ENCODE peak calls at places on chromosome 22, in five cellular contexts. One of them, this sample, is unnamed.

GRCh38 chr22:24380220-24381218 is 46.9 kb upstream of the ADORA2A start:
- DNase-seq in CD4-positive, alpha-beta T cell: no peak
- DNase-seq in right cardiac atrium: no peak
- DNase-seq in A673: no peak
- DNase-seq in heart left ventricle: no peak
- DNase-seq in this sample: no peak

GRCh38 chr22:22395230-22395629 is 113.3 kb downstream of the ZNF280B start:
- DNase-seq in CD4-positive, alpha-beta T cell: no peak
- DNase-seq in heart left ventricle: no peak
- DNase-seq in A673: no peak
- DNase-seq in right cardiac atrium: no peak
- DNase-seq in this sample: no peak

GRCh38 chr22:45788530-45788929 is 116.9 kb downstream of the ATXN10 start:
- DNase-seq in right cardiac atrium: no peak
- DNase-seq in CD4-positive, alpha-beta T cell: no peak
- DNase-seq in heart left ventricle: no peak
- DNase-seq in A673: no peak
- DNase-seq in this sample: no peak

GRCh38 chr22:28171135-28171534 is 252.1 kb upstream of the PITPNB start:
- DNase-seq in right cardiac atrium: no peak
- DNase-seq in heart left ventricle: no peak
- DNase-seq in CD4-positive, alpha-beta T cell: no peak
- DNase-seq in A673: peak; percentile 25
- DNase-seq in this sample: no peak

GRCh38 chr22:30332994-30333706 is 6.4 kb upstream of the TBC1D10A start:
- DNase-seq in right cardiac atrium: no peak
- DNase-seq in heart left ventricle: no peak
- DNase-seq in CD4-positive, alpha-beta T cell: no peak
- DNase-seq in A673: no peak
- DNase-seq in this sample: no peak

GRCh38 chr22:20509344-20510047 is 2.1 kb downstream of the MED15 start:
- DNase-seq in heart left ventricle: peak; percentile 81
- DNase-seq in A673: peak; percentile 90
- DNase-seq in CD4-positive, alpha-beta T cell: peak; percentile 25
- DNase-seq in right cardiac atrium: peak; percentile 81
- DNase-seq in this sample: no peak

GRCh38 chr22:28012811-28013460 is 93.9 kb upstream of the PITPNB start:
- DNase-seq in right cardiac atrium: peak; percentile 11
- DNase-seq in A673: no peak
- DNase-seq in heart left ventricle: peak; percentile 15
- DNase-seq in CD4-positive, alpha-beta T cell: no peak
- DNase-seq in this sample: no peak

GRCh38 chr22:43723816-43724215 is 88.3 kb downstream of the EFCAB6 start:
- DNase-seq in right cardiac atrium: no peak
- DNase-seq in CD4-positive, alpha-beta T cell: no peak
- DNase-seq in A673: peak; percentile 23
- DNase-seq in heart left ventricle: no peak
- DNase-seq in this sample: no peak

GRCh38 chr22:41915035-41915782 is at the start of gene SHISA8:
- DNase-seq in A673: peak; percentile 73
- DNase-seq in heart left ventricle: peak; percentile 52
- DNase-seq in CD4-positive, alpha-beta T cell: peak; percentile 62
- DNase-seq in right cardiac atrium: peak; percentile 78
- DNase-seq in this sample: peak; percentile 41

GRCh38 chr22:31870890-31871289 is 73.4 kb upstream of the YWHAH start:
- DNase-seq in A673: no peak
- DNase-seq in right cardiac atrium: no peak
- DNase-seq in heart left ventricle: no peak
- DNase-seq in CD4-positive, alpha-beta T cell: no peak
- DNase-seq in this sample: no peak

GRCh38 chr22:42969348-42969975 is 45.5 kb downstream of the PACSIN2 start:
- DNase-seq in CD4-positive, alpha-beta T cell: no peak
- DNase-seq in A673: no peak
- DNase-seq in heart left ventricle: no peak
- DNase-seq in right cardiac atrium: no peak
- DNase-seq in this sample: no peak

GRCh38 chr22:29987143-29987542 is 93.1 kb upstream of the HORMAD2 start:
- DNase-seq in A673: no peak
- DNase-seq in heart left ventricle: no peak
- DNase-seq in CD4-positive, alpha-beta T cell: no peak
- DNase-seq in right cardiac atrium: no peak
- DNase-seq in this sample: no peak

DNA sequence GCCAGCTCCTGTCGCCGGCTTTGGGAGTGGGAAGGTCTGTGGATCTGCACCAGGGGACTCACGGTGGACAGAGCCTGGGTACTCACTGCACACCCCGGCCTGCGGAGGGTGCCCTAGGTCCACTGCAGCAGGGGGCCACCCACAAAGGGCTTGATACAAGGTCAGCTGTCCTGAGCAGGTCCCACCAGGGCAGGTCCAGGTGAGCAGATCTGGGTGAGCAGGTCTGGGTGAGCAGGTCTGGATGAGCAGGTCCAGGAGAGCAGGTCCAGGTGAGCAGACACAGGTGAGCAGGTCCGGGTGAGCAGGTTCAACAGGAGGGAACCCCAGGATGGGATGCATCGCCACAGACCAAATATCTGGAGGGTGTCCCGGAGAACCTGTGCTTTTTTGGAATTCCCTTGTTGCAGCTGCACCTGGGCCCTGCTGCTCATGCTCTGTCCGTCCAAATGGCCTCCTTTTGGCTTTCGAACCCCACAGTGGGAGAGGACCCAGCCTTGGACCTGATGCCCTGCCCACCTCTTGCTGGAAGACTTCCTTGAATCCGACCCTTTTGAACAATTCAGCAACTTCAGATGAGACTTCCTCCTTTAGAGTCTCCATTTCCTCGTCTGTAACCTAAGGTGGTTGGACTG is 485.3 kb downstream of the TBC1D22A start:
- DNase-seq in right cardiac atrium: no peak
- DNase-seq in heart left ventricle: no peak
- DNase-seq in CD4-positive, alpha-beta T cell: no peak
- DNase-seq in A673: no peak
- DNase-seq in this sample: no peak
- H3K9me3 ChIP-seq in right cardiac atrium: no peaks in the 10 kb centered on the region
- H3K9me3 ChIP-seq in heart left ventricle: peaks cover 8% of the 10 kb centered on the region
- H3K9me3 ChIP-seq in CD4-positive, alpha-beta T cell: no peaks in the 10 kb centered on the region
- H3K9me3 ChIP-seq in A673: no peaks in the 10 kb centered on the region
- H3K9me3 ChIP-seq in this sample: no peaks in the 10 kb centered on the region

GRCh38 chr22:48944433-48944755 is 883.3 kb downstream of the BRD1 start:
- DNase-seq in right cardiac atrium: no peak
- DNase-seq in heart left ventricle: no peak
- DNase-seq in CD4-positive, alpha-beta T cell: no peak
- DNase-seq in A673: no peak
- DNase-seq in this sample: no peak

GRCh38 chr22:48944756-48945620 is 882.7 kb downstream of the BRD1 start:
- DNase-seq in A673: no peak
- DNase-seq in heart left ventricle: no peak
- DNase-seq in CD4-positive, alpha-beta T cell: no peak
- DNase-seq in right cardiac atrium: no peak
- DNase-seq in this sample: no peak

GRCh38 chr22:48942698-48943566 is 884.7 kb downstream of the BRD1 start:
- DNase-seq in heart left ventricle: no peak
- DNase-seq in CD4-positive, alpha-beta T cell: no peak
- DNase-seq in A673: no peak
- DNase-seq in right cardiac atrium: no peak
- DNase-seq in this sample: no peak

GRCh38 chr22:48941903-48942625 is 885.6 kb downstream of the BRD1 start:
- DNase-seq in right cardiac atrium: no peak
- DNase-seq in heart left ventricle: no peak
- DNase-seq in CD4-positive, alpha-beta T cell: no peak
- DNase-seq in A673: no peak
- DNase-seq in this sample: no peak

DNA sequence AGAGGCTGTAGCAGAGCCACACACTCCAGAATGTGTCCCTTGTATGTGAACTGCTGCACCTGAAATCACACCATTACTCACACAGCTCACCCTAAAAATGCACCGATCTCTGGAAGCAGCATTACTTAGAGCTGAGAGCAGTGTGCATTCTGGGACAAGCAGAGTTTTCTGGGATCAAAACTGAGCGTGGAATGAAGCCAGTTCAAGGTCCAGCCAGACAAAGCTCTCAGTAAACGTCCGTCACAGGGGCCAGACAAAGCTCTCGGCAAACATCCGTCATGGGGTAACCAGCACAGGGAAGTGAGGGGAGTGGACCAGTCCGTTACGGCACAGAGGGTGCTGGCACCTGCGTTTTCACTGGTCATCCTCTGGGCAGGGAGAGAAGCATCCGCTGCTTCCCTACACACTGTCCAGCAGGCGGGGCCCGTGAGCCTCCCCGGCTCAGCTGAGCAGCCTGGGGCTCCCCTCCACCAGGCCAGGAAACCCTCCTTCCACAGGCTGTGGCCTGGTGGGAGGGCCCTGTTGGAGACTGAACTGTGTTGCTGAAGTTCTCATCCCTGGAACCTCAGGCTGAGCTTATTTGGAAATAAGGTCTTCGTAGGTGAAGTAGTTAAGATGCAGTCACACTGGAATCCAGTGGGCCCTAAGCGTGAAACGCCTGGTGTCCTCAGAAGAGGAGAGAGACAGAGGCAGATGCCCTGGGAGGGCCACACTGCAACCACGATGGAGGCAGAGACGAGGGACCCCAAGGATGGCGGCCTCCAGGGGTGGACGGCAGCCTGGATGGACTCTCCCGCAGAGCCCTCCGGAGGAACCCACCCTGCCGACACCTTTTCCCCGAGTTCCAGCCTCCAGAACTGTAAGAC is 883.9 kb downstream of the BRD1 start:
- DNase-seq in right cardiac atrium: no peak
- DNase-seq in CD4-positive, alpha-beta T cell: no peak
- DNase-seq in A673: peak; percentile 64
- DNase-seq in heart left ventricle: no peak
- DNase-seq in this sample: peak; percentile 65
- H3K9me3 ChIP-seq in right cardiac atrium: no peaks in the 10 kb centered on the region
- H3K9me3 ChIP-seq in CD4-positive, alpha-beta T cell: no peaks in the 10 kb centered on the region
- H3K9me3 ChIP-seq in A673: no peaks in the 10 kb centered on the region
- H3K9me3 ChIP-seq in heart left ventricle: no peaks in the 10 kb centered on the region
- H3K9me3 ChIP-seq in this sample: no peaks in the 10 kb centered on the region

GRCh38 chr22:47207387-47207786 is 444.9 kb downstream of the TBC1D22A start:
- DNase-seq in A673: no peak
- DNase-seq in heart left ventricle: no peak
- DNase-seq in right cardiac atrium: no peak
- DNase-seq in CD4-positive, alpha-beta T cell: no peak
- DNase-seq in this sample: no peak
- H3K9me3 ChIP-seq in A673: no peaks in the 10 kb centered on the region
- H3K9me3 ChIP-seq in heart left ventricle: no peaks in the 10 kb centered on the region
- H3K9me3 ChIP-seq in right cardiac atrium: no peaks in the 10 kb centered on the region
- H3K9me3 ChIP-seq in CD4-positive, alpha-beta T cell: no peaks in the 10 kb centered on the region
- H3K9me3 ChIP-seq in this sample: no peaks in the 10 kb centered on the region

DNA sequence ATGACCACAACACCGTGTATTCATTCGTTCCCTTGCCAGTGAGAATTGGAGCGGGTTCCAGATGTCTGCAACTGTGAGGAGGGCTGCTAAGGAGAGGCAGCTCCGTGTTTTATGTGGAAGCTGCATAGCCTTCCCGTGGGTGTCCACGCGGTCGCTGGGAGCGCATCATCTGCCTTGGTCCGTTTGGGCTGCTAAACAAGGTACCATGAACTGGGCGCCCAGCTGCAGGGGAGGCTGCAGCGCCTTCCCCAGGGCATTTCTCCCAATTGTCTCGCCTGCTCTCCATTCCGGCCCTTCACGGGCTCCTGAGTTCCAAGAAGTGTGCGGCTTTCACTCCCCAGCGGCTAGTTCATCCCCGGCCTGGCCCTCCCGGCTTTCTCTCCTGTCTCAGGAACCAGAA is 1446.4 kb downstream of the TBC1D22A start:
- DNase-seq in A673: no peak
- DNase-seq in right cardiac atrium: no peak
- DNase-seq in heart left ventricle: no peak
- DNase-seq in CD4-positive, alpha-beta T cell: no peak
- DNase-seq in this sample: no peak
- H3K9me3 ChIP-seq in A673: no peaks in the 10 kb centered on the region
- H3K9me3 ChIP-seq in right cardiac atrium: no peaks in the 10 kb centered on the region
- H3K9me3 ChIP-seq in heart left ventricle: no peaks in the 10 kb centered on the region
- H3K9me3 ChIP-seq in CD4-positive, alpha-beta T cell: no peaks in the 10 kb centered on the region
- H3K9me3 ChIP-seq in this sample: no peaks in the 10 kb centered on the region

DNA sequence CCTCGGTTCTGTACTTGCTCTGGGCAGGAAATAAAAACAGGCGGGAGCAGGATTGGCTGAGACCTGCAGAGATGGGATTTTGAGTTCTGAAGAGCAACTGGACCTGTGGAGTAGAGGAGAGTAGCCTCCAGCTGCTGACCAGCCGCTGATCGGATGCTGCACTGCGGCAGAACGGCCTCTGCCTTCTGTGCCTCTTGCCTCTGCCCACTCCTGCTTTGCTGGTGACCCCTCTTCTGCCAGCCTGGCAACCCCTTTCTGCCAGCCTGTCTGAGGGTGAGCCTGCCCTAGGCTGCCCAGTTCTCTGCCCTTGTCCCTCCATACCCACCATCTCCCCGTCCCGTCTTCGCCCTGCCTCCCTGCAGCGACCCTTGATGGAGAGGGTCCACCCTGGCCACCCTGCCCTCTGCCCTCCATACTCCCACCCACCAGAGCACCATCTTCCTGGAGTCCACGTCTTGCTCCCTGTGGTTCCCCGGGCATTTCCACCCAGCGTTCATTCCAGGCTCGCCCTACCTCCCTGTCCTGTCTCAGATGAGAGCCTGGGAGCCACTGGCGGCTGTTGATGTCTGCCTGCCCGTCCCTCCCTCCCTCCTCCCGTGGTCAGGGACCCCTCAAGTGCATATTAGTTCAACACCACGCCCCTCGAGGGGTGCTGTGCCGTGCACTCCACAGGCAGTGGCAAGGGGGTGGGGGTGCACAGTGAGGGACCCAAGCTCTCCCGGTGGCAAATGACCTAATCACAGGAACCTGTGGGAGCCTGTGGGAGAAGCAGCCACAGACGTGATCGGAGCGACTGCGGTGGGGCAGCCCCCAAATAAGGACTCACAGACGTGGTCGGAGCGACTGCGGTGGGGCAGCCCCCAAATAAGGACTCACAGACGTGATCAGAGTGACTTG is 863.3 kb downstream of the TBC1D22A start:
- DNase-seq in right cardiac atrium: no peak
- DNase-seq in heart left ventricle: no peak
- DNase-seq in CD4-positive, alpha-beta T cell: no peak
- DNase-seq in A673: no peak
- DNase-seq in this sample: no peak
- H3K9me3 ChIP-seq in right cardiac atrium: no peaks in the 10 kb centered on the region
- H3K9me3 ChIP-seq in heart left ventricle: no peaks in the 10 kb centered on the region
- H3K9me3 ChIP-seq in CD4-positive, alpha-beta T cell: no peaks in the 10 kb centered on the region
- H3K9me3 ChIP-seq in A673: no peaks in the 10 kb centered on the region
- H3K9me3 ChIP-seq in this sample: no peaks in the 10 kb centered on the region

GRCh38 chr22:48896766-48897637 is 930.7 kb downstream of the BRD1 start:
- DNase-seq in heart left ventricle: peak; percentile 10
- DNase-seq in right cardiac atrium: no peak
- DNase-seq in CD4-positive, alpha-beta T cell: no peak
- DNase-seq in A673: peak; percentile 58
- DNase-seq in this sample: no peak
- H3K9me3 ChIP-seq in heart left ventricle: no peaks in the 10 kb centered on the region
- H3K9me3 ChIP-seq in right cardiac atrium: no peaks in the 10 kb centered on the region
- H3K9me3 ChIP-seq in CD4-positive, alpha-beta T cell: peaks cover 1% of the 10 kb centered on the region
- H3K9me3 ChIP-seq in A673: no peaks in the 10 kb centered on the region
- H3K9me3 ChIP-seq in this sample: no peaks in the 10 kb centered on the region

DNA sequence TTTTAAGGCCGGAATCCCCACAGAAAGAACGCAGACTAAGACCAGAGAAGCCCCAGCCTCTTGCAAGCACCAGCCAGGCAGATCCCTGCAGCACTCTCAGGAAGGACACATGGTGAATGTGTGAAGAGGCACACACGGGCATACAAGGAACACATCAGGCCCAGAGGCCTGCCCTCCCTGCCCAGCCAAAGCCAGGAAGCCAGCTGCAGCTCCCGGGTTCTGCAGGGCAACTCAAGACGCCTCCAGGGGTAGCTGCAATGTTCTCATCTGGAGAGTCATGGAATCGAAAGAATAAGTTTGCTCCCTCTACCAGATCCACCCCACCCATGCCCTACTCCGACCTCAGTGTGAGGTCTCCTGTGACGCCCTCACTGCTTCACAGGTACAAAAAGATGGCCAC is 2.3 kb downstream of the DGCR2 start:
- DNase-seq in right cardiac atrium: no peak
- DNase-seq in A673: no peak
- DNase-seq in heart left ventricle: no peak
- DNase-seq in CD4-positive, alpha-beta T cell: no peak
- DNase-seq in this sample: no peak
- H3K9me3 ChIP-seq in right cardiac atrium: no peaks in the 10 kb centered on the region
- H3K9me3 ChIP-seq in A673: no peaks in the 10 kb centered on the region
- H3K9me3 ChIP-seq in heart left ventricle: no peaks in the 10 kb centered on the region
- H3K9me3 ChIP-seq in CD4-positive, alpha-beta T cell: no peaks in the 10 kb centered on the region
- H3K9me3 ChIP-seq in this sample: no peaks in the 10 kb centered on the region

This sample was measured in pancreas.